ENCODE peak calls at places on chromosomes 1 and 21, in eight cellular contexts. One of them, this sample, is unnamed.

GRCh38 chr1:198912046-198912445 is 273.2 kb downstream of the PTPRC start:
- DNase-seq in HuH-7: no peak
- DNase-seq in BJ: no peak
- DNase-seq in nephron progenitor cell: no peak
- DNase-seq in hypothalamus: no peak
- DNase-seq in epithelial cell of esophagus: peak
- DNase-seq in NCI-H345: no peak
- DNase-seq in pancreas: no peak
- DNase-seq in this sample: no peak

GRCh38 chr21:23543334-23543733 is 2063.9 kb downstream of the MRPL39 start:
- DNase-seq in pancreas: no peak
- DNase-seq in BJ: no peak
- DNase-seq in epithelial cell of esophagus: no peak
- DNase-seq in NCI-H345: no peak
- DNase-seq in nephron progenitor cell: no peak
- DNase-seq in HuH-7: no peak
- DNase-seq in hypothalamus: no peak
- DNase-seq in this sample: no peak

GRCh38 chr1:201224671-201225400 is 34.2 kb downstream of the IGFN1 start:
- DNase-seq in BJ: no peak
- DNase-seq in nephron progenitor cell: no peak
- DNase-seq in epithelial cell of esophagus: no peak
- DNase-seq in HuH-7: no peak
- DNase-seq in pancreas: no peak
- DNase-seq in NCI-H345: no peak
- DNase-seq in hypothalamus: no peak
- DNase-seq in this sample: no peak

GRCh38 chr1:177216587-177217202 is 45.9 kb downstream of the BRINP2 start:
- DNase-seq in pancreas: no peak
- DNase-seq in nephron progenitor cell: no peak
- DNase-seq in NCI-H345: no peak
- DNase-seq in HuH-7: no peak
- DNase-seq in BJ: no peak
- DNase-seq in hypothalamus: no peak
- DNase-seq in epithelial cell of esophagus: no peak
- DNase-seq in this sample: no peak

GRCh38 chr1:53285969-53286760 is 41.7 kb downstream of the LRP8 start:
- DNase-seq in epithelial cell of esophagus: no peak
- DNase-seq in BJ: no peak
- DNase-seq in hypothalamus: no peak
- DNase-seq in HuH-7: no peak
- DNase-seq in NCI-H345: no peak
- DNase-seq in pancreas: no peak
- DNase-seq in nephron progenitor cell: no peak
- DNase-seq in this sample: no peak

GRCh38 chr1:63575340-63575826 is 17.8 kb upstream of the PGM1 start:
- DNase-seq in epithelial cell of esophagus: peak
- DNase-seq in NCI-H345: peak
- DNase-seq in pancreas: no peak
- DNase-seq in HuH-7: no peak
- DNase-seq in nephron progenitor cell: no peak
- DNase-seq in hypothalamus: no peak
- DNase-seq in BJ: no peak
- DNase-seq in this sample: no peak

GRCh38 chr1:91876751-91877573 is 9.0 kb downstream of the TGFBR3 start:
- DNase-seq in BJ: no peak
- DNase-seq in hypothalamus: no peak
- DNase-seq in pancreas: no peak
- DNase-seq in epithelial cell of esophagus: no peak
- DNase-seq in NCI-H345: no peak
- DNase-seq in HuH-7: no peak
- DNase-seq in nephron progenitor cell: no peak
- DNase-seq in this sample: no peak

GRCh38 chr1:234899041-234899787 is 229.4 kb downstream of the TOMM20 start:
- DNase-seq in HuH-7: peak
- DNase-seq in hypothalamus: no peak
- DNase-seq in nephron progenitor cell: no peak
- DNase-seq in pancreas: peak
- DNase-seq in BJ: no peak
- DNase-seq in epithelial cell of esophagus: peak
- DNase-seq in NCI-H345: peak
- DNase-seq in this sample: peak

GRCh38 chr1:151935154-151935553 is 25.8 kb upstream of the THEM4 start:
- DNase-seq in hypothalamus: no peak
- DNase-seq in pancreas: no peak
- DNase-seq in HuH-7: no peak
- DNase-seq in BJ: no peak
- DNase-seq in nephron progenitor cell: no peak
- DNase-seq in epithelial cell of esophagus: no peak
- DNase-seq in NCI-H345: no peak
- DNase-seq in this sample: no peak

GRCh38 chr1:153805042-153805745 is 30.0 kb downstream of the SLC27A3 start:
- DNase-seq in NCI-H345: no peak
- DNase-seq in BJ: peak
- DNase-seq in nephron progenitor cell: no peak
- DNase-seq in HuH-7: no peak
- DNase-seq in hypothalamus: no peak
- DNase-seq in epithelial cell of esophagus: peak
- DNase-seq in pancreas: no peak
- DNase-seq in this sample: peak

GRCh38 chr1:52455686-52456085 is 51.3 kb downstream of the PRPF38A start:
- DNase-seq in nephron progenitor cell: no peak
- DNase-seq in hypothalamus: no peak
- DNase-seq in epithelial cell of esophagus: peak
- DNase-seq in pancreas: no peak
- DNase-seq in HuH-7: no peak
- DNase-seq in BJ: no peak
- DNase-seq in NCI-H345: no peak
- DNase-seq in this sample: no peak

GRCh38 chr21:42818328-42818749 is 61.0 kb downstream of the WDR4 start:
- DNase-seq in hypothalamus: no peak
- DNase-seq in BJ: no peak
- DNase-seq in pancreas: peak
- DNase-seq in nephron progenitor cell: peak
- DNase-seq in epithelial cell of esophagus: peak
- DNase-seq in HuH-7: no peak
- DNase-seq in NCI-H345: peak
- DNase-seq in this sample: peak

GRCh38 chr1:218254296-218254918 is 30.7 kb upstream of the RRP15 start:
- DNase-seq in HuH-7: peak
- DNase-seq in BJ: no peak
- DNase-seq in epithelial cell of esophagus: no peak
- DNase-seq in NCI-H345: no peak
- DNase-seq in pancreas: no peak
- DNase-seq in nephron progenitor cell: no peak
- DNase-seq in hypothalamus: no peak
- DNase-seq in this sample: no peak

GRCh38 chr21:43916691-43917514 is 51.9 kb downstream of the AGPAT3 start:
- DNase-seq in nephron progenitor cell: no peak
- DNase-seq in pancreas: no peak
- DNase-seq in hypothalamus: no peak
- DNase-seq in HuH-7: no peak
- DNase-seq in BJ: no peak
- DNase-seq in epithelial cell of esophagus: no peak
- DNase-seq in NCI-H345: no peak
- DNase-seq in this sample: no peak

This sample was measured in lung.